ENCODE peak calls at places on chromosomes 12 and 14, in seven cellular contexts. One of them, this sample, is unnamed.

GRCh38 chr14:29454026-29454693 is 473.5 kb downstream of the PRKD1 start:
- DNase-seq in mesothelial cell of epicardium: no peak
- DNase-seq in caudate nucleus: no peak
- DNase-seq in neural crest cell: no peak
- DNase-seq in lung microvascular endothelial cell: no peak
- DNase-seq in Right ventricle myocardium inferior: no peak
- DNase-seq in stimulated activated CD4-positive, alpha-beta T cell treated with anti-CD3 and anti-CD28 coated beads, Interleukin-15, amount 100 ng/mL, for 24 hours: no peak
- DNase-seq in this sample: no peak

GRCh38 chr12:5388581-5389535 is 43.0 kb upstream of the NTF3 start:
- DNase-seq in mesothelial cell of epicardium: no peak
- DNase-seq in caudate nucleus: no peak
- DNase-seq in neural crest cell: no peak
- DNase-seq in lung microvascular endothelial cell: no peak
- DNase-seq in Right ventricle myocardium inferior: no peak
- DNase-seq in stimulated activated CD4-positive, alpha-beta T cell treated with anti-CD3 and anti-CD28 coated beads, Interleukin-15, amount 100 ng/mL, for 24 hours: no peak
- DNase-seq in this sample: no peak

GRCh38 chr14:90722590-90722989 is 93.6 kb downstream of the TTC7B start:
- DNase-seq in mesothelial cell of epicardium: no peak
- DNase-seq in caudate nucleus: no peak
- DNase-seq in neural crest cell: no peak
- DNase-seq in lung microvascular endothelial cell: no peak
- DNase-seq in Right ventricle myocardium inferior: no peak
- DNase-seq in stimulated activated CD4-positive, alpha-beta T cell treated with anti-CD3 and anti-CD28 coated beads, Interleukin-15, amount 100 ng/mL, for 24 hours: no peak
- DNase-seq in this sample: no peak

GRCh38 chr12:124740691-124741137 is 123.0 kb downstream of the SCARB1 start:
- DNase-seq in mesothelial cell of epicardium: no peak
- DNase-seq in caudate nucleus: no peak
- DNase-seq in neural crest cell: no peak
- DNase-seq in lung microvascular endothelial cell: peak
- DNase-seq in Right ventricle myocardium inferior: peak
- DNase-seq in stimulated activated CD4-positive, alpha-beta T cell treated with anti-CD3 and anti-CD28 coated beads, Interleukin-15, amount 100 ng/mL, for 24 hours: peak
- DNase-seq in this sample: no peak

GRCh38 chr14:64714432-64715025 is 10.3 kb downstream of the PLEKHG3 start:
- DNase-seq in mesothelial cell of epicardium: no peak
- DNase-seq in caudate nucleus: no peak
- DNase-seq in neural crest cell: no peak
- DNase-seq in lung microvascular endothelial cell: no peak
- DNase-seq in Right ventricle myocardium inferior: no peak
- DNase-seq in stimulated activated CD4-positive, alpha-beta T cell treated with anti-CD3 and anti-CD28 coated beads, Interleukin-15, amount 100 ng/mL, for 24 hours: no peak
- DNase-seq in this sample: no peak

GRCh38 chr12:56160160-56160763 is 2.1 kb downstream of the MYL6 start:
- DNase-seq in mesothelial cell of epicardium: no peak
- DNase-seq in caudate nucleus: no peak
- DNase-seq in neural crest cell: no peak
- DNase-seq in lung microvascular endothelial cell: peak
- DNase-seq in Right ventricle myocardium inferior: no peak
- DNase-seq in stimulated activated CD4-positive, alpha-beta T cell treated with anti-CD3 and anti-CD28 coated beads, Interleukin-15, amount 100 ng/mL, for 24 hours: peak
- DNase-seq in this sample: no peak

GRCh38 chr14:94921870-94922585 is 152.1 kb upstream of the GSC start:
- DNase-seq in mesothelial cell of epicardium: no peak
- DNase-seq in caudate nucleus: no peak
- DNase-seq in neural crest cell: no peak
- DNase-seq in lung microvascular endothelial cell: no peak
- DNase-seq in Right ventricle myocardium inferior: no peak
- DNase-seq in stimulated activated CD4-positive, alpha-beta T cell treated with anti-CD3 and anti-CD28 coated beads, Interleukin-15, amount 100 ng/mL, for 24 hours: no peak
- DNase-seq in this sample: no peak

GRCh38 chr12:42094277-42094676 is 50.4 kb downstream of the GXYLT1 start:
- DNase-seq in mesothelial cell of epicardium: no peak
- DNase-seq in caudate nucleus: no peak
- DNase-seq in neural crest cell: no peak
- DNase-seq in lung microvascular endothelial cell: peak
- DNase-seq in Right ventricle myocardium inferior: no peak
- DNase-seq in stimulated activated CD4-positive, alpha-beta T cell treated with anti-CD3 and anti-CD28 coated beads, Interleukin-15, amount 100 ng/mL, for 24 hours: peak
- DNase-seq in this sample: no peak

GRCh38 chr14:99946652-99947489 is 118.4 kb upstream of the EVL start:
- DNase-seq in mesothelial cell of epicardium: peak
- DNase-seq in caudate nucleus: no peak
- DNase-seq in neural crest cell: peak
- DNase-seq in lung microvascular endothelial cell: peak
- DNase-seq in Right ventricle myocardium inferior: no peak
- DNase-seq in stimulated activated CD4-positive, alpha-beta T cell treated with anti-CD3 and anti-CD28 coated beads, Interleukin-15, amount 100 ng/mL, for 24 hours: peak
- DNase-seq in this sample: no peak

GRCh38 chr12:117147639-117148038 is 42.6 kb downstream of the FBXO21 start:
- DNase-seq in mesothelial cell of epicardium: no peak
- DNase-seq in caudate nucleus: no peak
- DNase-seq in neural crest cell: no peak
- DNase-seq in lung microvascular endothelial cell: no peak
- DNase-seq in Right ventricle myocardium inferior: no peak
- DNase-seq in stimulated activated CD4-positive, alpha-beta T cell treated with anti-CD3 and anti-CD28 coated beads, Interleukin-15, amount 100 ng/mL, for 24 hours: no peak
- DNase-seq in this sample: no peak

This sample was measured in tibial nerve.